ENCODE peak calls at places on chromosome 19, in seven cellular contexts. One of them, this sample, is unnamed.

GRCh38 chr19:17688853-17689595 is 870 bp upstream of the UNC13A start:
- DNase-seq in uterus: no peak
- DNase-seq in hippocampal formation: no peak
- DNase-seq in AG20443: no peak
- DNase-seq in NCI-H460: no peak
- DNase-seq in AML-193: no peak
- DNase-seq in activated T-helper 9 cell treated with anti-CD3 and anti-CD28 coated beads, Interleukin-2, amount 50 U/mL, for 16 hours: no peak
- DNase-seq in this sample: no peak

GRCh38 chr19:35021016-35021415 is 9.3 kb upstream of the SCN1B start:
- DNase-seq in uterus: no peak
- DNase-seq in hippocampal formation: no peak
- DNase-seq in AG20443: no peak
- DNase-seq in NCI-H460: no peak
- DNase-seq in AML-193: no peak
- DNase-seq in activated T-helper 9 cell treated with anti-CD3 and anti-CD28 coated beads, Interleukin-2, amount 50 U/mL, for 16 hours: no peak
- DNase-seq in this sample: no peak

GRCh38 chr19:45376045-45376724 is 5.8 kb upstream of the ERCC2 start:
- DNase-seq in uterus: peak; percentile 64
- DNase-seq in hippocampal formation: no peak
- DNase-seq in AG20443: peak; percentile 89
- DNase-seq in NCI-H460: peak; percentile 59
- DNase-seq in AML-193: no peak
- DNase-seq in activated T-helper 9 cell treated with anti-CD3 and anti-CD28 coated beads, Interleukin-2, amount 50 U/mL, for 16 hours: no peak
- DNase-seq in this sample: no peak

GRCh38 chr19:13840751-13841338 is 36.1 kb upstream of the NANOS3 start:
- DNase-seq in uterus: no peak
- DNase-seq in hippocampal formation: no peak
- DNase-seq in AG20443: no peak
- DNase-seq in NCI-H460: no peak
- DNase-seq in AML-193: no peak
- DNase-seq in activated T-helper 9 cell treated with anti-CD3 and anti-CD28 coated beads, Interleukin-2, amount 50 U/mL, for 16 hours: no peak
- DNase-seq in this sample: no peak

GRCh38 chr19:32865326-32865725 is 4.2 kb downstream of the SLC7A9 start:
- DNase-seq in uterus: no peak
- DNase-seq in hippocampal formation: no peak
- DNase-seq in AG20443: no peak
- DNase-seq in NCI-H460: no peak
- DNase-seq in AML-193: no peak
- DNase-seq in activated T-helper 9 cell treated with anti-CD3 and anti-CD28 coated beads, Interleukin-2, amount 50 U/mL, for 16 hours: no peak
- DNase-seq in this sample: no peak

GRCh38 chr19:17005000-17005399 is 21.6 kb downstream of the CPAMD8 start:
- DNase-seq in uterus: no peak
- DNase-seq in hippocampal formation: no peak
- DNase-seq in AG20443: no peak
- DNase-seq in NCI-H460: no peak
- DNase-seq in AML-193: no peak
- DNase-seq in activated T-helper 9 cell treated with anti-CD3 and anti-CD28 coated beads, Interleukin-2, amount 50 U/mL, for 16 hours: no peak
- DNase-seq in this sample: no peak

GRCh38 chr19:6501740-6502648 is at the start of gene TUBB4A:
- DNase-seq in uterus: no peak
- DNase-seq in hippocampal formation: peak; percentile 83
- DNase-seq in AG20443: peak; percentile 32
- DNase-seq in NCI-H460: no peak
- DNase-seq in AML-193: no peak
- DNase-seq in activated T-helper 9 cell treated with anti-CD3 and anti-CD28 coated beads, Interleukin-2, amount 50 U/mL, for 16 hours: no peak
- DNase-seq in this sample: peak; percentile 25

GRCh38 chr19:39500543-39500942 is 1.8 kb downstream of the DLL3 start:
- DNase-seq in uterus: no peak
- DNase-seq in hippocampal formation: no peak
- DNase-seq in AG20443: no peak
- DNase-seq in NCI-H460: no peak
- DNase-seq in AML-193: no peak
- DNase-seq in activated T-helper 9 cell treated with anti-CD3 and anti-CD28 coated beads, Interleukin-2, amount 50 U/mL, for 16 hours: no peak
- DNase-seq in this sample: no peak

GRCh38 chr19:31350033-31350692 is 927 bp upstream of the TSHZ3 start:
- DNase-seq in uterus: peak; percentile 68
- DNase-seq in hippocampal formation: no peak
- DNase-seq in AG20443: peak; percentile 66
- DNase-seq in NCI-H460: no peak
- DNase-seq in AML-193: no peak
- DNase-seq in activated T-helper 9 cell treated with anti-CD3 and anti-CD28 coated beads, Interleukin-2, amount 50 U/mL, for 16 hours: no peak
- DNase-seq in this sample: no peak

GRCh38 chr19:4301590-4302237 is 475 bp downstream of the TMIGD2 start:
- DNase-seq in uterus: no peak
- DNase-seq in hippocampal formation: no peak
- DNase-seq in AG20443: no peak
- DNase-seq in NCI-H460: no peak
- DNase-seq in AML-193: no peak
- DNase-seq in activated T-helper 9 cell treated with anti-CD3 and anti-CD28 coated beads, Interleukin-2, amount 50 U/mL, for 16 hours: no peak
- DNase-seq in this sample: no peak

GRCh38 chr19:44684892-44685847 is 13.8 kb upstream of the CEACAM16 start:
- DNase-seq in uterus: no peak
- DNase-seq in hippocampal formation: no peak
- DNase-seq in AG20443: peak; percentile 80
- DNase-seq in NCI-H460: peak; percentile 88
- DNase-seq in AML-193: no peak
- DNase-seq in activated T-helper 9 cell treated with anti-CD3 and anti-CD28 coated beads, Interleukin-2, amount 50 U/mL, for 16 hours: no peak
- DNase-seq in this sample: no peak

GRCh38 chr19:22545751-22546150 is 88.4 kb upstream of the ZNF492 start:
- DNase-seq in uterus: peak; percentile 65
- DNase-seq in hippocampal formation: no peak
- DNase-seq in AG20443: peak; percentile 16
- DNase-seq in NCI-H460: no peak
- DNase-seq in AML-193: peak; percentile 28
- DNase-seq in activated T-helper 9 cell treated with anti-CD3 and anti-CD28 coated beads, Interleukin-2, amount 50 U/mL, for 16 hours: no peak
- DNase-seq in this sample: no peak

GRCh38 chr19:5434970-5435641 is 20.1 kb upstream of the ZNRF4 start:
- DNase-seq in uterus: no peak
- DNase-seq in hippocampal formation: no peak
- DNase-seq in AG20443: peak; percentile 85
- DNase-seq in NCI-H460: no peak
- DNase-seq in AML-193: no peak
- DNase-seq in activated T-helper 9 cell treated with anti-CD3 and anti-CD28 coated beads, Interleukin-2, amount 50 U/mL, for 16 hours: peak; percentile 7
- DNase-seq in this sample: peak; percentile 9

GRCh38 chr19:42254083-42254849 is 662 bp downstream of the ERF start:
- DNase-seq in uterus: peak; percentile 76
- DNase-seq in hippocampal formation: peak; percentile 80
- DNase-seq in AG20443: peak; percentile 37
- DNase-seq in NCI-H460: no peak
- DNase-seq in AML-193: peak; percentile 62
- DNase-seq in activated T-helper 9 cell treated with anti-CD3 and anti-CD28 coated beads, Interleukin-2, amount 50 U/mL, for 16 hours: peak; percentile 67
- DNase-seq in this sample: peak; percentile 67

GRCh38 chr19:45498411-45499195 is at the start of gene PPM1N:
- DNase-seq in uterus: no peak
- DNase-seq in hippocampal formation: no peak
- DNase-seq in AG20443: peak; percentile 33
- DNase-seq in NCI-H460: no peak
- DNase-seq in AML-193: no peak
- DNase-seq in activated T-helper 9 cell treated with anti-CD3 and anti-CD28 coated beads, Interleukin-2, amount 50 U/mL, for 16 hours: no peak
- DNase-seq in this sample: peak; percentile 44

GRCh38 chr19:58338825-58339558 is 12.2 kb downstream of the ZSCAN22 start:
- DNase-seq in uterus: no peak
- DNase-seq in hippocampal formation: no peak
- DNase-seq in AG20443: no peak
- DNase-seq in NCI-H460: no peak
- DNase-seq in AML-193: no peak
- DNase-seq in activated T-helper 9 cell treated with anti-CD3 and anti-CD28 coated beads, Interleukin-2, amount 50 U/mL, for 16 hours: no peak
- DNase-seq in this sample: no peak